ENCODE peak calls at places on chromosomes 6 and 20, in four cellular contexts. Z, I, V and B are unnamed samples.

GRCh38 chr6:48736486-48737206 is 625.6 kb upstream of the PTCHD4 start:
- DNase-seq in Z (no peak), I (no peak), V (peak; percentile 3), B (no peak)

GRCh38 chr20:34163316-34163715 is 51.3 kb upstream of the EIF2S2 start:
- DNase-seq in Z (no peak), I (no peak), V (no peak), B (no peak)

GRCh38 chr6:3250278-3250677 is 8.5 kb upstream of the PSMG4 start:
- DNase-seq in Z (no peak), I (no peak), V (no peak), B (no peak)

GRCh38 chr6:168032383-168032760 is 34.9 kb downstream of the KIF25 start:
- DNase-seq in Z (no peak), I (no peak), V (no peak), B (no peak)

GRCh38 chr20:21607971-21608735 is 94.3 kb upstream of the NKX2-2 start:
- DNase-seq in Z (no peak), I (no peak), V (peak; percentile 28), B (no peak)

GRCh38 chr6:4084444-4085328 is 5.7 kb upstream of the FAM217A start:
- DNase-seq in Z (no peak), I (no peak), V (no peak), B (no peak)

GRCh38 chr6:45350186-45350585 is 22.1 kb downstream of the RUNX2 start:
- DNase-seq in Z (no peak), I (no peak), V (no peak), B (no peak)

GRCh38 chr20:10427060-10427692 is 6.8 kb downstream of the MKKS start:
- DNase-seq in Z (peak; percentile 18), I (no peak), V (peak; percentile 51), B (no peak)

GRCh38 chr6:20811112-20811746 is 277.0 kb downstream of the CDKAL1 start:
- DNase-seq in Z (peak; percentile 68), I (no peak), V (no peak), B (no peak)

GRCh38 chr6:128350416-128351254 is 169.8 kb downstream of the PTPRK start:
- DNase-seq in Z (no peak), I (no peak), V (no peak), B (no peak)

GRCh38 chr6:140915001-140915950 is 1217.4 kb upstream of the GJE1 start:
- DNase-seq in Z (no peak), I (no peak), V (no peak), B (no peak)

GRCh38 chr6:138682722-138683521 is 90.6 kb upstream of the CCDC28A start:
- DNase-seq in Z (peak; percentile 50), I (no peak), V (no peak), B (no peak)

GRCh38 chr6:157019733-157020132 is 242.6 kb downstream of the ARID1B start:
- DNase-seq in Z (no peak), I (no peak), V (no peak), B (no peak)

GRCh38 chr6:157021267-157022021 is 244.3 kb downstream of the ARID1B start:
- DNase-seq in Z (peak; percentile 87), I (peak; percentile 67), V (peak; percentile 94), B (peak; percentile 59)

GRCh38 chr6:157020398-157021266 is 243.5 kb downstream of the ARID1B start:
- DNase-seq in Z (no peak), I (peak; percentile 50), V (peak; percentile 80), B (peak; percentile 39)

GRCh38 chr6:157023958-157024357 is 246.8 kb downstream of the ARID1B start:
- DNase-seq in Z (no peak), I (no peak), V (no peak), B (no peak)

GRCh38 chr6:157022022-157022740 is 245.0 kb downstream of the ARID1B start:
- DNase-seq in Z (peak; percentile 98), I (peak; percentile 77), V (peak; percentile 97), B (peak; percentile 75)
- TF ChIP-seq POLR2AphosphoS5 in Z (peak; percentile 86), I (no peak), V (no peak), B (no peak)

GRCh38 chr6:71419954-71420692 is 131.5 kb downstream of the OGFRL1 start:
- DNase-seq in Z (no peak), I (peak; percentile 8), V (peak; percentile 75), B (no peak)
- TF ChIP-seq TAF1 in Z (no peak), I (no peak), V (no peak), B (no peak)

GRCh38 chr20:56348306-56348695 is 10.5 kb upstream of the FAM210B start:
- DNase-seq in Z (no peak), I (no peak), V (no peak), B (no peak)
- TF ChIP-seq POLR2AphosphoS5 in Z (no peak), I (no peak), V (no peak), B (no peak)

GRCh38 chr20:48669946-48670630 is 157.7 kb downstream of the PREX1 start:
- DNase-seq in Z (no peak), I (no peak), V (no peak), B (no peak)
- TF ChIP-seq TAF1 in Z (no peak), I (no peak), V (no peak), B (no peak)

DNA sequence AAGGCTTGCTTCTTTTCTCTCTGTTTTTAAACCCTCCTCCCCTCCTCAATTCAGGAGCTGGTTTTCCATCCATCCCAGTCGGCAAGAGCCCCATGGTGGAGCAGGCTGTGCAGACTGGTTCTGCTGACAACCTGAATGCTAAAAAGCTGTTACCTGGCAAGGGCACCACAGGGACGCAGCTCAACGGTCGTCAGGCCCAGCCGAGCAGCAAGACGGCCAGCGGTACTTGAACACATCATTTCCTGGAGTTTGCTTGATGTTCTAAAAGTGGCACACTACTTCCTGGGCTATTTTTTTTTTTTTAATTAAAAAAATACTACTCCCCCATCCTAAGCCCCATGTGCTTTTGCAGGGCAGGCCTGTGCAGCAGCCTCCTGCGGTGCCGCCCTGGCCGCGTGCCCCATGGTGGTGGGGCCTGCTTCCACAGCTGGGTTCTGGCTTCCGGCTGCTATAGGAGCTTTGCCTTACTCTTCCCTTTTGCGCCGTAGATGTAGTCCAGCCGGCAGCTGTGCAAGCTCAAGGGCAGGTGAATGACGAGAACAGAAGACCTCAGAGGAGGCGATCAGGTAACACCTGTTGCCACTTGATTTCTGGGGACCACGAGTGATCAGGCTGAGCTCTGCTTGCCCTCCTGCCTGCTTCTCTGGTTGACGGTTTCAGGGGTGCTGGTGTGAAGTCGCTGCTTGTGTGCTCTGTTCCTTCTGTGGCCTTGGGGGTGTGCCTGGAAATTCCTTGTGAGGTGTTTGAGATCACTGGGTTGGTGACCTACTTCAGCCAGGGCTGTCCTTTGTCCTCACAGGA is 7.7 kb downstream of the LSM14B start:
- DNase-seq in Z (no peak), I (no peak), V (no peak), B (no peak)
- TF ChIP-seq POLR2AphosphoS5 in Z (no peak), I (no peak), V (no peak), B (no peak)